ENCODE peak calls at places on chromosomes 4 and X, in five cellular contexts. Z is substantia nigra; Q is A673; P is T-helper 9 cell; E is stimulated activated CD8-positive, alpha-beta memory T cell treated with anti-CD3 and anti-CD28 coated beads, Interleukin-4, amount 100 ng/mL, for 4 hours. B is an unnamed sample.

GRCh38 chrX:23902419-23902818 is 5.3 kb downstream of the APOO start:
- DNase-seq in E (no peak), Z (no peak), Q (peak), P (no peak), B (peak)

GRCh38 chrX:154748712-154749339 is 2.1 kb downstream of the GAB3 start:
- DNase-seq in Z (no peak), Q (peak), E (no peak), P (peak), B (peak)

GRCh38 chr4:86338989-86339388 is 20.9 kb downstream of the MAPK10 start:
- DNase-seq in P (no peak), Z (no peak), E (no peak), Q (no peak), B (no peak)

GRCh38 chr4:28555851-28556250 is 1695.2 kb downstream of the STIM2 start:
- DNase-seq in E (no peak), P (no peak), Q (no peak), Z (no peak), B (no peak)

GRCh38 chr4:33063238-33063637 is 2343.1 kb downstream of the PCDH7 start:
- DNase-seq in Z (no peak), P (no peak), Q (no peak), E (no peak), B (no peak)

GRCh38 chrX:36407886-36408285 is 488.4 kb downstream of the CFAP47 start:
- DNase-seq in Q (no peak), E (no peak), P (no peak), Z (no peak), B (no peak)

GRCh38 chrX:87728459-87728858 is 210.9 kb downstream of the KLHL4 start:
- DNase-seq in Z (no peak), P (no peak), E (no peak), Q (no peak), B (no peak)

GRCh38 chr4:106502106-106502699 is 133.6 kb upstream of the GIMD1 start:
- DNase-seq in Z (peak), P (peak), Q (no peak), E (no peak), B (peak)

GRCh38 chr4:175947117-175947722 is 118.4 kb upstream of the WDR17 start:
- DNase-seq in Q (peak), Z (no peak), E (no peak), P (no peak), B (peak)

GRCh38 chr4:24104173-24104572 is 214.3 kb upstream of the PPARGC1A start:
- DNase-seq in Z (no peak), Q (no peak), P (no peak), E (no peak), B (no peak)

GRCh38 chr4:74228691-74229640 is 71.0 kb downstream of the MTHFD2L start:
- DNase-seq in Q (peak), P (peak), Z (peak), E (peak), B (peak)

GRCh38 chr4:112410804-112411203 is 105.2 kb downstream of the NEUROG2 start:
- DNase-seq in Z (no peak), E (no peak), Q (no peak), P (no peak), B (no peak)

GRCh38 chrX:152575331-152575730 is 62.4 kb upstream of the GABRQ start:
- DNase-seq in E (no peak), Q (no peak), P (no peak), Z (no peak), B (no peak)

GRCh38 chr4:122341906-122342305 is 36.9 kb upstream of the ADAD1 start:
- DNase-seq in E (no peak), Q (no peak), Z (no peak), P (no peak), B (no peak)

GRCh38 chr4:153781280-153781679 is 7.6 kb downstream of the SFRP2 start:
- DNase-seq in P (no peak), E (no peak), Z (no peak), Q (no peak), B (no peak)

GRCh38 chrX:139203681-139204575 is 326.6 kb upstream of the F9 start:
- DNase-seq in Z (no peak), E (no peak), P (no peak), Q (peak), B (peak)

GRCh38 chr4:16830081-16830480 is 68.4 kb downstream of the LDB2 start:
- DNase-seq in E (no peak), Q (no peak), Z (no peak), P (no peak), B (no peak)

B was measured in NCI-H82.